ENCODE peak calls at places on chromosomes 2 and 18, in four cellular contexts. I, D, L and E are unnamed samples.

GRCh38 chr2:28695245-28695647 is 56.4 kb upstream of the PPP1CB start:
- DNase-seq in I (no peak), D (no peak), L (no peak), E (no peak)

GRCh38 chr2:128439231-128440086 is 120.8 kb upstream of the HS6ST1 start:
- DNase-seq in I (no peak), D (peak; percentile 10), L (no peak), E (peak; percentile 42)

GRCh38 chr2:200483729-200484198 is 26.1 kb downstream of the KCTD18 start:
- DNase-seq in I (peak; percentile 66), D (peak; percentile 73), L (peak; percentile 20), E (peak; percentile 57)

GRCh38 chr2:215031330-215031729 is 107.1 kb downstream of the ABCA12 start:
- DNase-seq in I (no peak), D (no peak), L (no peak), E (no peak)

GRCh38 chr2:74690571-74690970 is 36.5 kb downstream of the SEMA4F start:
- DNase-seq in I (peak; percentile 66), D (peak; percentile 21), L (peak; percentile 71), E (no peak)

GRCh38 chr18:4026542-4026941 is 428.6 kb downstream of the DLGAP1 start:
- DNase-seq in I (no peak), D (no peak), L (no peak), E (no peak)

GRCh38 chr2:40329739-40330047 is 122.2 kb downstream of the SLC8A1 start:
- DNase-seq in I (no peak), D (no peak), L (no peak), E (no peak)

GRCh38 chr2:134944975-134945374 is 26.4 kb downstream of the CCNT2 start:
- DNase-seq in I (no peak), D (no peak), L (no peak), E (no peak)

GRCh38 chr2:66929632-66930385 is 467.3 kb upstream of the ETAA1 start:
- DNase-seq in I (no peak), D (peak; percentile 86), L (no peak), E (peak; percentile 94)

GRCh38 chr2:232447638-232448472 is 8.1 kb upstream of the ALPI start:
- DNase-seq in I (no peak), D (no peak), L (no peak), E (no peak)

GRCh38 chr18:64002581-64002980 is 32.7 kb downstream of the SERPINB8 start:
- DNase-seq in I (no peak), D (no peak), L (no peak), E (no peak)

GRCh38 chr18:22238036-22238435 is 68.6 kb downstream of the GATA6 start:
- DNase-seq in I (no peak), D (no peak), L (no peak), E (no peak)

GRCh38 chr2:121860033-121860810 is 104.8 kb downstream of the TSN start:
- DNase-seq in I (no peak), D (no peak), L (peak; percentile 20), E (no peak)

GRCh38 chr18:35616664-35617423 is 35.3 kb downstream of the GALNT1 start:
- DNase-seq in I (peak; percentile 92), D (no peak), L (peak; percentile 77), E (no peak)
- H3K4me3 ChIP-seq in I (no peak overlapping the region), D (no peak overlapping the region), L (peak overlapping the region; percentile 50), E (no peak overlapping the region)

GRCh38 chr2:162317058-162317742 is 1.3 kb downstream of the IFIH1 start:
- DNase-seq in I (no peak), D (no peak), L (no peak), E (no peak)
- H3K27ac ChIP-seq in I (peak overlapping the region; percentile 99), D (peak overlapping the region; percentile 91), L (peak overlapping the region; percentile 78), E (no peak overlapping the region)

DNA sequence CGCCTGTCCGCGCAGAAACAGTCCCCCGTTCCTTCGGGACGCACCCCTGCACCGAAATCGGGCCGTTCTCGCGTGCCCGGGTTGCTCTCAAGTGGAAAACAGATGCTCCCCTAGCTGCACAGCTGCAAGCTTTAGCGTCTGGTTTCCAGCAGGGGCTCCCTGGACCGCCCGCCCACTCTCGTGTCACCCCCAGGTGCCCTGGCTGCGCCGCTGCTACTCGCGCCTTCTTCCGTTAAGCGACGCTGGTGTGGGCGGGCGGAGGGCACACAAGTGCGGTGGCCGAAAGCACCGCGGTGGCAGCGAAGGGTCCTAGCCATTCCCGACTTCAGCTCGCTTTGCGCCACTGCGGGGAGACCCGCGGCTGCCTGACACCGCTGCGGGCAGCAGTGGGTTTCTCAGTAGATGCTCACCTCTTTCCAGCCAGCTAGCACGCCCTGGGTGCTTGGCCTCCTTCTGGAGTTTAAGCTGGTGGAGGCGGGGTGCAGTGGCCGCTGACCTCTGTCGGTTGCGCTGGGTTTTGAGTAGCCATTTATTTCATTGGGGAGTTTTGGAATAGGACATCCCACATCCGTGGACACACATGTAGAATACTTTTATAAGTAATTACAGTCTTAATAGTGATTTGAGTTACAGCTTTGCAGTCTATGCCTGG is 806 bp downstream of the ZNF407 start:
- DNase-seq in I (peak; percentile 77), D (peak; percentile 50), L (no peak), E (peak; percentile 53)
- TF ChIP-seq CTCF in I (no peak), D (no peak), L (peak; percentile 30), E (no peak)

GRCh38 chr2:120719471-120719870 is 16.2 kb upstream of the GLI2 start:
- DNase-seq in I (no peak), D (no peak), L (no peak), E (no peak)

GRCh38 chr2:120720176-120720575 is 15.5 kb upstream of the GLI2 start:
- DNase-seq in I (no peak), D (no peak), L (no peak), E (no peak)

GRCh38 chr2:120720746-120721145 is 14.9 kb upstream of the GLI2 start:
- DNase-seq in I (no peak), D (no peak), L (no peak), E (no peak)

GRCh38 chr2:120722211-120722602 is 13.5 kb upstream of the GLI2 start:
- DNase-seq in I (no peak), D (no peak), L (no peak), E (no peak)

DNA sequence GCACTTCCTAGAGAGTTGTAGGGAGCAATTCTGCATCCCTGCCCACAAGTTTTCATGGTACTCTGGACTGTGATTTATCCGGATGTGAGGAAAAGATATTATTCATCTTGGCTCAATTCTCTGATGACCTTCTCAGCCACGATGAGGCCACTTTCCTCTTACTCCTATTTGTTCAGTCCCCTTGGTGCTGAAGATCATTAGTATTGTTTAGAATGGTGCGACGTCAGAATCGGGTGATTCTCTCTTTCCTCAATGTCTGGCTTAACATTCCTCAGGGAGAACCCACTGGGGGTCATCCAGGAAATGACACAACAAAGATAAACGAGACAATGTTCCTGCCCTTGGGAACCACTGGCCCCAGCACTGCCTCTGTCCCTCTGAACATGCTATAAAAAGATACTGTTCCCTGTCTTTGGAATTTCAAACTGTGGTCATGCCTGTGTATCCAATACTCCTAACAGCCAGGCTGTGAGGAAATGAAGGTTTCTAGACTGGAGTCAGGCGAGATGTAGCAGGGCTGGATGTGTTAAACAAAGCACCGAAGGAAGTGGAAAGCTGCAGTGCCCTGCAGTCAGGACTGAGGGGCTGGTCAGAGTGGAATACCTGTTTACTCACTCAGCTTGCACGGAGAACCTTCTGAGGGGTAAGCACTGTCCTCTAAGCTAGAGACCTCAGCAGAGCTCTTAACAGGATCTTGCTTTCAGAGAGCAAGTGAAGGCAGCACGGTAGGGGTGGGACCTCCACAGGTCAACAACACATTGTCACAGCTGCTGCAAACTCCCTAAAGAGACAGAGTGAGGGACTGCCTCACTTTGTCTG is 12.9 kb upstream of the GLI2 start:
- DNase-seq in I (no peak), D (no peak), L (no peak), E (peak; percentile 43)
- H3K4me3 ChIP-seq in I (no peak overlapping the region), D (no peak overlapping the region), L (no peak overlapping the region), E (no peak overlapping the region)